ENCODE peak calls at places on chromosomes 1 and 21, in six cellular contexts. One of them, this sample, is unnamed.

GRCh38 chr1:152623203-152623844 is 421 bp upstream of the LCE3A start:
- DNase-seq in ecto neural progenitor cell: no peak
- DNase-seq in A549: no peak
- DNase-seq in activated CD4-positive, alpha-beta T cell treated with anti-CD3 and anti-CD28 coated beads, Interleukin-2, amount 50 U/mL, for 4 hours: no peak
- DNase-seq in NCI-H748 treated with DMSO at 0.1 percent for 48 hours: no peak
- DNase-seq in NCI-H2107: no peak
- DNase-seq in this sample: peak

GRCh38 chr1:12447301-12447700 is 170.7 kb downstream of the DHRS3 start:
- DNase-seq in activated CD4-positive, alpha-beta T cell treated with anti-CD3 and anti-CD28 coated beads, Interleukin-2, amount 50 U/mL, for 4 hours: no peak
- DNase-seq in NCI-H748 treated with DMSO at 0.1 percent for 48 hours: no peak
- DNase-seq in ecto neural progenitor cell: no peak
- DNase-seq in NCI-H2107: no peak
- DNase-seq in A549: no peak
- DNase-seq in this sample: no peak

GRCh38 chr1:96918406-96918805 is 196.8 kb downstream of the PTBP2 start:
- DNase-seq in NCI-H748 treated with DMSO at 0.1 percent for 48 hours: no peak
- DNase-seq in NCI-H2107: no peak
- DNase-seq in activated CD4-positive, alpha-beta T cell treated with anti-CD3 and anti-CD28 coated beads, Interleukin-2, amount 50 U/mL, for 4 hours: no peak
- DNase-seq in ecto neural progenitor cell: no peak
- DNase-seq in A549: no peak
- DNase-seq in this sample: no peak

GRCh38 chr1:201892211-201892610 is 3.5 kb downstream of the SHISA4 start:
- DNase-seq in activated CD4-positive, alpha-beta T cell treated with anti-CD3 and anti-CD28 coated beads, Interleukin-2, amount 50 U/mL, for 4 hours: no peak
- DNase-seq in NCI-H748 treated with DMSO at 0.1 percent for 48 hours: no peak
- DNase-seq in A549: no peak
- DNase-seq in ecto neural progenitor cell: no peak
- DNase-seq in NCI-H2107: no peak
- DNase-seq in this sample: no peak

GRCh38 chr1:66168919-66169725 is 364.8 kb upstream of the SGIP1 start:
- DNase-seq in A549: no peak
- DNase-seq in NCI-H2107: no peak
- DNase-seq in NCI-H748 treated with DMSO at 0.1 percent for 48 hours: no peak
- DNase-seq in ecto neural progenitor cell: no peak
- DNase-seq in activated CD4-positive, alpha-beta T cell treated with anti-CD3 and anti-CD28 coated beads, Interleukin-2, amount 50 U/mL, for 4 hours: no peak
- DNase-seq in this sample: no peak

GRCh38 chr1:214224605-214225354 is 56.2 kb upstream of the SMYD2 start:
- DNase-seq in ecto neural progenitor cell: no peak
- DNase-seq in NCI-H2107: no peak
- DNase-seq in A549: no peak
- DNase-seq in activated CD4-positive, alpha-beta T cell treated with anti-CD3 and anti-CD28 coated beads, Interleukin-2, amount 50 U/mL, for 4 hours: no peak
- DNase-seq in NCI-H748 treated with DMSO at 0.1 percent for 48 hours: no peak
- DNase-seq in this sample: no peak

GRCh38 chr1:202630541-202630940 is 79.7 kb downstream of the SYT2 start:
- DNase-seq in NCI-H748 treated with DMSO at 0.1 percent for 48 hours: no peak
- DNase-seq in ecto neural progenitor cell: no peak
- DNase-seq in NCI-H2107: no peak
- DNase-seq in A549: no peak
- DNase-seq in activated CD4-positive, alpha-beta T cell treated with anti-CD3 and anti-CD28 coated beads, Interleukin-2, amount 50 U/mL, for 4 hours: no peak
- DNase-seq in this sample: no peak

GRCh38 chr1:40817791-40818263 is 34.2 kb downstream of the KCNQ4 start:
- DNase-seq in NCI-H748 treated with DMSO at 0.1 percent for 48 hours: no peak
- DNase-seq in activated CD4-positive, alpha-beta T cell treated with anti-CD3 and anti-CD28 coated beads, Interleukin-2, amount 50 U/mL, for 4 hours: no peak
- DNase-seq in ecto neural progenitor cell: no peak
- DNase-seq in NCI-H2107: no peak
- DNase-seq in A549: no peak
- DNase-seq in this sample: no peak

GRCh38 chr1:245995474-245995873 is 511.6 kb downstream of the SMYD3 start:
- DNase-seq in NCI-H748 treated with DMSO at 0.1 percent for 48 hours: no peak
- DNase-seq in NCI-H2107: no peak
- DNase-seq in ecto neural progenitor cell: no peak
- DNase-seq in A549: no peak
- DNase-seq in activated CD4-positive, alpha-beta T cell treated with anti-CD3 and anti-CD28 coated beads, Interleukin-2, amount 50 U/mL, for 4 hours: no peak
- DNase-seq in this sample: no peak

GRCh38 chr1:25435315-25436103 is 4.8 kb downstream of the MACO1 start:
- DNase-seq in NCI-H748 treated with DMSO at 0.1 percent for 48 hours: no peak
- DNase-seq in ecto neural progenitor cell: no peak
- DNase-seq in A549: no peak
- DNase-seq in activated CD4-positive, alpha-beta T cell treated with anti-CD3 and anti-CD28 coated beads, Interleukin-2, amount 50 U/mL, for 4 hours: no peak
- DNase-seq in NCI-H2107: no peak
- DNase-seq in this sample: no peak

GRCh38 chr1:15954316-15954715 is 21.6 kb downstream of the ZBTB17 start:
- DNase-seq in A549: no peak
- DNase-seq in ecto neural progenitor cell: no peak
- DNase-seq in activated CD4-positive, alpha-beta T cell treated with anti-CD3 and anti-CD28 coated beads, Interleukin-2, amount 50 U/mL, for 4 hours: no peak
- DNase-seq in NCI-H748 treated with DMSO at 0.1 percent for 48 hours: no peak
- DNase-seq in NCI-H2107: no peak
- DNase-seq in this sample: no peak

GRCh38 chr21:16389622-16390021 is 659.8 kb downstream of the USP25 start:
- DNase-seq in ecto neural progenitor cell: no peak
- DNase-seq in NCI-H748 treated with DMSO at 0.1 percent for 48 hours: no peak
- DNase-seq in NCI-H2107: no peak
- DNase-seq in activated CD4-positive, alpha-beta T cell treated with anti-CD3 and anti-CD28 coated beads, Interleukin-2, amount 50 U/mL, for 4 hours: no peak
- DNase-seq in A549: no peak
- DNase-seq in this sample: no peak

GRCh38 chr1:214396319-214396718 is 115.4 kb downstream of the SMYD2 start:
- DNase-seq in NCI-H2107: no peak
- DNase-seq in ecto neural progenitor cell: no peak
- DNase-seq in A549: no peak
- DNase-seq in activated CD4-positive, alpha-beta T cell treated with anti-CD3 and anti-CD28 coated beads, Interleukin-2, amount 50 U/mL, for 4 hours: no peak
- DNase-seq in NCI-H748 treated with DMSO at 0.1 percent for 48 hours: no peak
- DNase-seq in this sample: no peak

GRCh38 chr1:1080122-1080753 is 6.1 kb upstream of the RNF223 start:
- DNase-seq in NCI-H748 treated with DMSO at 0.1 percent for 48 hours: no peak
- DNase-seq in A549: peak
- DNase-seq in NCI-H2107: no peak
- DNase-seq in activated CD4-positive, alpha-beta T cell treated with anti-CD3 and anti-CD28 coated beads, Interleukin-2, amount 50 U/mL, for 4 hours: no peak
- DNase-seq in ecto neural progenitor cell: peak
- DNase-seq in this sample: peak

GRCh38 chr1:10045480-10046355 is 13.0 kb downstream of the UBE4B start:
- DNase-seq in NCI-H2107: no peak
- DNase-seq in A549: no peak
- DNase-seq in NCI-H748 treated with DMSO at 0.1 percent for 48 hours: no peak
- DNase-seq in ecto neural progenitor cell: no peak
- DNase-seq in activated CD4-positive, alpha-beta T cell treated with anti-CD3 and anti-CD28 coated beads, Interleukin-2, amount 50 U/mL, for 4 hours: no peak
- DNase-seq in this sample: no peak

GRCh38 chr1:238404506-238404905 is 513.8 kb upstream of the ZP4 start:
- DNase-seq in NCI-H748 treated with DMSO at 0.1 percent for 48 hours: no peak
- DNase-seq in activated CD4-positive, alpha-beta T cell treated with anti-CD3 and anti-CD28 coated beads, Interleukin-2, amount 50 U/mL, for 4 hours: no peak
- DNase-seq in NCI-H2107: no peak
- DNase-seq in A549: no peak
- DNase-seq in ecto neural progenitor cell: no peak
- DNase-seq in this sample: no peak

GRCh38 chr1:119451158-119451557 is 36.2 kb downstream of the HSD3B2 start:
- DNase-seq in NCI-H748 treated with DMSO at 0.1 percent for 48 hours: no peak
- DNase-seq in ecto neural progenitor cell: no peak
- DNase-seq in activated CD4-positive, alpha-beta T cell treated with anti-CD3 and anti-CD28 coated beads, Interleukin-2, amount 50 U/mL, for 4 hours: no peak
- DNase-seq in NCI-H2107: no peak
- DNase-seq in A549: no peak
- DNase-seq in this sample: no peak

GRCh38 chr1:65235867-65236805 is 73.2 kb upstream of the DNAJC6 start:
- DNase-seq in ecto neural progenitor cell: no peak
- DNase-seq in A549: no peak
- DNase-seq in NCI-H2107: peak
- DNase-seq in NCI-H748 treated with DMSO at 0.1 percent for 48 hours: peak
- DNase-seq in activated CD4-positive, alpha-beta T cell treated with anti-CD3 and anti-CD28 coated beads, Interleukin-2, amount 50 U/mL, for 4 hours: no peak
- DNase-seq in this sample: no peak

GRCh38 chr1:24169286-24169685 is 17.8 kb downstream of the IFNLR1 start:
- DNase-seq in ecto neural progenitor cell: no peak
- DNase-seq in NCI-H2107: no peak
- DNase-seq in A549: no peak
- DNase-seq in NCI-H748 treated with DMSO at 0.1 percent for 48 hours: no peak
- DNase-seq in activated CD4-positive, alpha-beta T cell treated with anti-CD3 and anti-CD28 coated beads, Interleukin-2, amount 50 U/mL, for 4 hours: no peak
- DNase-seq in this sample: no peak

GRCh38 chr21:33948096-33948950 is 32.7 kb upstream of the ATP5PO start:
- DNase-seq in activated CD4-positive, alpha-beta T cell treated with anti-CD3 and anti-CD28 coated beads, Interleukin-2, amount 50 U/mL, for 4 hours: peak
- DNase-seq in ecto neural progenitor cell: peak
- DNase-seq in A549: peak
- DNase-seq in NCI-H748 treated with DMSO at 0.1 percent for 48 hours: peak
- DNase-seq in NCI-H2107: peak
- DNase-seq in this sample: peak

GRCh38 chr1:241579434-241579833 is 47.3 kb downstream of the KMO start:
- DNase-seq in ecto neural progenitor cell: no peak
- DNase-seq in NCI-H748 treated with DMSO at 0.1 percent for 48 hours: no peak
- DNase-seq in activated CD4-positive, alpha-beta T cell treated with anti-CD3 and anti-CD28 coated beads, Interleukin-2, amount 50 U/mL, for 4 hours: no peak
- DNase-seq in NCI-H2107: no peak
- DNase-seq in A549: no peak
- DNase-seq in this sample: no peak

GRCh38 chr21:33886316-33886715 is 29.3 kb downstream of the ATP5PO start:
- DNase-seq in activated CD4-positive, alpha-beta T cell treated with anti-CD3 and anti-CD28 coated beads, Interleukin-2, amount 50 U/mL, for 4 hours: no peak
- DNase-seq in NCI-H2107: no peak
- DNase-seq in A549: no peak
- DNase-seq in NCI-H748 treated with DMSO at 0.1 percent for 48 hours: no peak
- DNase-seq in ecto neural progenitor cell: no peak
- DNase-seq in this sample: no peak

GRCh38 chr1:228490120-228491078 is 3.2 kb downstream of the RNF187 start:
- DNase-seq in NCI-H2107: peak
- DNase-seq in ecto neural progenitor cell: no peak
- DNase-seq in NCI-H748 treated with DMSO at 0.1 percent for 48 hours: no peak
- DNase-seq in A549: no peak
- DNase-seq in activated CD4-positive, alpha-beta T cell treated with anti-CD3 and anti-CD28 coated beads, Interleukin-2, amount 50 U/mL, for 4 hours: no peak
- DNase-seq in this sample: no peak

GRCh38 chr1:241998412-241998921 is 431 bp downstream of the MAP1LC3C start:
- DNase-seq in A549: peak
- DNase-seq in ecto neural progenitor cell: peak
- DNase-seq in activated CD4-positive, alpha-beta T cell treated with anti-CD3 and anti-CD28 coated beads, Interleukin-2, amount 50 U/mL, for 4 hours: peak
- DNase-seq in NCI-H2107: no peak
- DNase-seq in NCI-H748 treated with DMSO at 0.1 percent for 48 hours: no peak
- DNase-seq in this sample: peak

GRCh38 chr1:5886541-5887435 is 105.4 kb downstream of the NPHP4 start:
- DNase-seq in NCI-H748 treated with DMSO at 0.1 percent for 48 hours: no peak
- DNase-seq in NCI-H2107: no peak
- DNase-seq in ecto neural progenitor cell: no peak
- DNase-seq in activated CD4-positive, alpha-beta T cell treated with anti-CD3 and anti-CD28 coated beads, Interleukin-2, amount 50 U/mL, for 4 hours: no peak
- DNase-seq in A549: no peak
- DNase-seq in this sample: no peak

GRCh38 chr1:26138974-26139558 is 19.8 kb upstream of the FAM110D start:
- DNase-seq in activated CD4-positive, alpha-beta T cell treated with anti-CD3 and anti-CD28 coated beads, Interleukin-2, amount 50 U/mL, for 4 hours: no peak
- DNase-seq in A549: no peak
- DNase-seq in NCI-H748 treated with DMSO at 0.1 percent for 48 hours: no peak
- DNase-seq in ecto neural progenitor cell: no peak
- DNase-seq in NCI-H2107: no peak
- DNase-seq in this sample: no peak

GRCh38 chr21:39763282-39763970 is 18.4 kb downstream of the IGSF5 start:
- DNase-seq in NCI-H748 treated with DMSO at 0.1 percent for 48 hours: no peak
- DNase-seq in ecto neural progenitor cell: no peak
- DNase-seq in activated CD4-positive, alpha-beta T cell treated with anti-CD3 and anti-CD28 coated beads, Interleukin-2, amount 50 U/mL, for 4 hours: no peak
- DNase-seq in A549: no peak
- DNase-seq in NCI-H2107: no peak
- DNase-seq in this sample: no peak

GRCh38 chr21:35699360-35699759 is 361.0 kb downstream of the SETD4 start:
- DNase-seq in A549: no peak
- DNase-seq in activated CD4-positive, alpha-beta T cell treated with anti-CD3 and anti-CD28 coated beads, Interleukin-2, amount 50 U/mL, for 4 hours: no peak
- DNase-seq in NCI-H748 treated with DMSO at 0.1 percent for 48 hours: no peak
- DNase-seq in ecto neural progenitor cell: no peak
- DNase-seq in NCI-H2107: no peak
- DNase-seq in this sample: no peak

GRCh38 chr1:160576430-160576829 is 2.9 kb downstream of the CD84 start:
- DNase-seq in NCI-H2107: no peak
- DNase-seq in NCI-H748 treated with DMSO at 0.1 percent for 48 hours: no peak
- DNase-seq in A549: no peak
- DNase-seq in activated CD4-positive, alpha-beta T cell treated with anti-CD3 and anti-CD28 coated beads, Interleukin-2, amount 50 U/mL, for 4 hours: peak
- DNase-seq in ecto neural progenitor cell: no peak
- DNase-seq in this sample: no peak